ENCODE peak calls at places on chromosomes 1 and 21, in ten cellular contexts. One of them, this sample, is unnamed. For H3K4me1 and H3K9me3, the result is how much of the 10 kb centered on the place peaks cover.

GRCh38 chr1:231796141-231796540 is 169.6 kb downstream of the DISC1 start:
- DNase-seq in cardiac muscle cell: no peak
- DNase-seq in CD4-positive, alpha-beta memory T cell: no peak
- DNase-seq in effector memory CD4-positive, alpha-beta T cell: no peak
- DNase-seq in kidney: no peak
- DNase-seq in stomach: no peak
- DNase-seq in Panc1: no peak
- DNase-seq in IMR-90: no peak
- DNase-seq in psoas muscle: no peak
- DNase-seq in fibroblast of lung: no peak
- DNase-seq in this sample: no peak

GRCh38 chr1:219580019-219580676 is 32.8 kb downstream of the ZC3H11B start:
- DNase-seq in cardiac muscle cell: no peak
- DNase-seq in CD4-positive, alpha-beta memory T cell: no peak
- DNase-seq in effector memory CD4-positive, alpha-beta T cell: no peak
- DNase-seq in kidney: no peak
- DNase-seq in stomach: no peak
- DNase-seq in Panc1: no peak
- DNase-seq in IMR-90: peak
- DNase-seq in psoas muscle: no peak
- DNase-seq in fibroblast of lung: peak
- DNase-seq in this sample: no peak

GRCh38 chr1:185719021-185719420 is 15.2 kb upstream of the HMCN1 start:
- DNase-seq in cardiac muscle cell: peak
- DNase-seq in CD4-positive, alpha-beta memory T cell: no peak
- DNase-seq in effector memory CD4-positive, alpha-beta T cell: no peak
- DNase-seq in kidney: no peak
- DNase-seq in stomach: no peak
- DNase-seq in Panc1: no peak
- DNase-seq in IMR-90: peak
- DNase-seq in psoas muscle: peak
- DNase-seq in fibroblast of lung: peak
- DNase-seq in this sample: no peak

GRCh38 chr1:171805395-171806115 is 24.1 kb downstream of the METTL13 start:
- DNase-seq in cardiac muscle cell: no peak
- DNase-seq in CD4-positive, alpha-beta memory T cell: no peak
- DNase-seq in effector memory CD4-positive, alpha-beta T cell: no peak
- DNase-seq in kidney: no peak
- DNase-seq in stomach: no peak
- DNase-seq in Panc1: no peak
- DNase-seq in IMR-90: no peak
- DNase-seq in psoas muscle: no peak
- DNase-seq in fibroblast of lung: no peak
- DNase-seq in this sample: no peak

GRCh38 chr1:227306689-227307088 is 11.6 kb downstream of the CDC42BPA start:
- DNase-seq in cardiac muscle cell: no peak
- DNase-seq in CD4-positive, alpha-beta memory T cell: no peak
- DNase-seq in effector memory CD4-positive, alpha-beta T cell: no peak
- DNase-seq in kidney: no peak
- DNase-seq in stomach: no peak
- DNase-seq in Panc1: no peak
- DNase-seq in IMR-90: no peak
- DNase-seq in psoas muscle: no peak
- DNase-seq in fibroblast of lung: no peak
- DNase-seq in this sample: no peak

GRCh38 chr21:35325953-35326352 is 276.9 kb upstream of the RUNX1 start:
- DNase-seq in cardiac muscle cell: no peak
- DNase-seq in CD4-positive, alpha-beta memory T cell: no peak
- DNase-seq in effector memory CD4-positive, alpha-beta T cell: no peak
- DNase-seq in kidney: no peak
- DNase-seq in stomach: no peak
- DNase-seq in Panc1: no peak
- DNase-seq in IMR-90: no peak
- DNase-seq in psoas muscle: no peak
- DNase-seq in fibroblast of lung: no peak
- DNase-seq in this sample: no peak

GRCh38 chr1:25198731-25199231 is 33.5 kb downstream of the SYF2 start:
- DNase-seq in cardiac muscle cell: peak
- DNase-seq in CD4-positive, alpha-beta memory T cell: no peak
- DNase-seq in effector memory CD4-positive, alpha-beta T cell: no peak
- DNase-seq in kidney: no peak
- DNase-seq in stomach: peak
- DNase-seq in Panc1: no peak
- DNase-seq in IMR-90: no peak
- DNase-seq in psoas muscle: no peak
- DNase-seq in fibroblast of lung: no peak
- DNase-seq in this sample: no peak

GRCh38 chr1:22787636-22788035 is 77.0 kb downstream of the EPHB2 start:
- DNase-seq in cardiac muscle cell: no peak
- DNase-seq in CD4-positive, alpha-beta memory T cell: no peak
- DNase-seq in effector memory CD4-positive, alpha-beta T cell: no peak
- DNase-seq in kidney: no peak
- DNase-seq in stomach: no peak
- DNase-seq in Panc1: no peak
- DNase-seq in IMR-90: no peak
- DNase-seq in psoas muscle: no peak
- DNase-seq in fibroblast of lung: no peak
- DNase-seq in this sample: no peak

GRCh38 chr1:161200992-161201827 is 957 bp upstream of the NDUFS2 start:
- DNase-seq in cardiac muscle cell: no peak
- DNase-seq in CD4-positive, alpha-beta memory T cell: no peak
- DNase-seq in effector memory CD4-positive, alpha-beta T cell: no peak
- DNase-seq in kidney: peak
- DNase-seq in stomach: peak
- DNase-seq in Panc1: no peak
- DNase-seq in IMR-90: peak
- DNase-seq in psoas muscle: peak
- DNase-seq in fibroblast of lung: peak
- DNase-seq in this sample: no peak
- H3K4me1 ChIP-seq in cardiac muscle cell: under half
- H3K4me1 ChIP-seq in CD4-positive, alpha-beta memory T cell: half or more
- H3K4me1 ChIP-seq in effector memory CD4-positive, alpha-beta T cell: under half
- H3K4me1 ChIP-seq in kidney: under half
- H3K4me1 ChIP-seq in stomach: half or more
- H3K4me1 ChIP-seq in Panc1: under half
- H3K4me1 ChIP-seq in IMR-90: under half
- H3K4me1 ChIP-seq in psoas muscle: under half
- H3K4me1 ChIP-seq in fibroblast of lung: under half
- H3K4me1 ChIP-seq in this sample: half or more

DNA sequence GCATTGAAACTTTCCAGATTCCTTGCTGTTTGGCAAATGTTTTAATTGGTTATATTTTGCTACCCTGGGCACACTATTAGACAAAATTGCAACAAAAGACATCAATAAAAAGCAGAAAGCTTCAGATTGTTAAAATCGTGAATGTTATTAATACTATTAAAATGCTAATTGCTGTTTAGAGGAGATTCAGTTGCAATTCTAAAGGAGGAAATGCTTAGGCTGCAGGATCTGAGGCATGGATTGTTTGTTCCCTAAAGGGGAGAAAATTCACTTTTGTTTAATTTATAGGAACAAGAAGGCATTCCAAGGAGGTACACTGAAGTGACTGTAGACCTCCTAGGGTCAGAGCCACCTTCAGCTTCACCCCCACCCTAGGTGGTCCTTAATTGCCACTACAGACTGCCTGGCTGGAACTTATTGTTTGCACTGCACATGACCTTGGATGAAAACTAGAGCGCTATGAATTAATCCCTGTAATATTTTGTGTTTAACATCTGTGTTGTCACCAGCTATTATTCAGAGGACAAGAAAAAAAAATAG is 1266.9 kb upstream of the ADGRL2 start:
- DNase-seq in cardiac muscle cell: no peak
- DNase-seq in CD4-positive, alpha-beta memory T cell: no peak
- DNase-seq in effector memory CD4-positive, alpha-beta T cell: no peak
- DNase-seq in kidney: no peak
- DNase-seq in stomach: no peak
- DNase-seq in Panc1: no peak
- DNase-seq in IMR-90: no peak
- DNase-seq in psoas muscle: no peak
- DNase-seq in fibroblast of lung: no peak
- DNase-seq in this sample: no peak
- H3K4me3 ChIP-seq in cardiac muscle cell: no peak
- H3K4me3 ChIP-seq in CD4-positive, alpha-beta memory T cell: no peak
- H3K4me3 ChIP-seq in effector memory CD4-positive, alpha-beta T cell: no peak
- H3K4me3 ChIP-seq in kidney: peak
- H3K4me3 ChIP-seq in stomach: no peak
- H3K4me3 ChIP-seq in Panc1: no peak
- H3K4me3 ChIP-seq in IMR-90: no peak
- H3K4me3 ChIP-seq in psoas muscle: no peak
- H3K4me3 ChIP-seq in fibroblast of lung: no peak
- H3K4me3 ChIP-seq in this sample: no peak

GRCh38 chr21:10430007-10430406 is 91.4 kb upstream of the TPTE start:
- DNase-seq in cardiac muscle cell: no peak
- DNase-seq in CD4-positive, alpha-beta memory T cell: no peak
- DNase-seq in effector memory CD4-positive, alpha-beta T cell: no peak
- DNase-seq in kidney: no peak
- DNase-seq in stomach: no peak
- DNase-seq in Panc1: no peak
- DNase-seq in IMR-90: no peak
- DNase-seq in psoas muscle: no peak
- DNase-seq in fibroblast of lung: no peak
- DNase-seq in this sample: no peak
- H3K9me3 ChIP-seq in cardiac muscle cell: under half
- H3K9me3 ChIP-seq in CD4-positive, alpha-beta memory T cell: under half
- H3K9me3 ChIP-seq in effector memory CD4-positive, alpha-beta T cell: under half
- H3K9me3 ChIP-seq in kidney: under half
- H3K9me3 ChIP-seq in stomach: under half
- H3K9me3 ChIP-seq in Panc1: under half
- H3K9me3 ChIP-seq in IMR-90: under half
- H3K9me3 ChIP-seq in psoas muscle: under half
- H3K9me3 ChIP-seq in fibroblast of lung: under half
- H3K9me3 ChIP-seq in this sample: under half

DNA sequence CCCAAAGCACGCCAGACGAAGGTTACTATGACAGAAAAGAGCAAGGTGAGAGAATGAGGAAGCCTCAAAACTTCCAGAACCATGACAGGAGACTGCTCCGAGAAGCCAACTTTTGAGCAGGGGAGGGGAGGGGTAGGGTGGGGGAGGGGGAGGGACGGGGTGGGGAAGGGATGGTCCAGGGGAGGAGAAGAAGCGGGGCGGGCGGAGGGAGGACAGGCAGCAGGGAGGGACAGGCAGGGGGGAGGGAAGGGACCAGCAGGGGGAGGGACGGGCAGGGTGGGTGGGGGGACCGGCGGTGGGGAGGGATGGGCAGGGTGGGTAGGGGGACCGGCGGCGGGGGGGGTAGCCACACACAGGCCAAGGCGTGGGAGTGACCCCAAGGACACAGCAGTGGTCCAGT is 2.0 kb downstream of the INTS11 start:
- DNase-seq in cardiac muscle cell: no peak
- DNase-seq in CD4-positive, alpha-beta memory T cell: no peak
- DNase-seq in effector memory CD4-positive, alpha-beta T cell: no peak
- DNase-seq in kidney: no peak
- DNase-seq in stomach: no peak
- DNase-seq in Panc1: no peak
- DNase-seq in IMR-90: no peak
- DNase-seq in psoas muscle: no peak
- DNase-seq in fibroblast of lung: no peak
- DNase-seq in this sample: no peak
- H3K4me1 ChIP-seq in cardiac muscle cell: under half
- H3K4me1 ChIP-seq in CD4-positive, alpha-beta memory T cell: under half
- H3K4me1 ChIP-seq in effector memory CD4-positive, alpha-beta T cell: under half
- H3K4me1 ChIP-seq in kidney: under half
- H3K4me1 ChIP-seq in stomach: half or more
- H3K4me1 ChIP-seq in Panc1: under half
- H3K4me1 ChIP-seq in IMR-90: under half
- H3K4me1 ChIP-seq in psoas muscle: half or more
- H3K4me1 ChIP-seq in fibroblast of lung: under half
- H3K4me1 ChIP-seq in this sample: under half

DNA sequence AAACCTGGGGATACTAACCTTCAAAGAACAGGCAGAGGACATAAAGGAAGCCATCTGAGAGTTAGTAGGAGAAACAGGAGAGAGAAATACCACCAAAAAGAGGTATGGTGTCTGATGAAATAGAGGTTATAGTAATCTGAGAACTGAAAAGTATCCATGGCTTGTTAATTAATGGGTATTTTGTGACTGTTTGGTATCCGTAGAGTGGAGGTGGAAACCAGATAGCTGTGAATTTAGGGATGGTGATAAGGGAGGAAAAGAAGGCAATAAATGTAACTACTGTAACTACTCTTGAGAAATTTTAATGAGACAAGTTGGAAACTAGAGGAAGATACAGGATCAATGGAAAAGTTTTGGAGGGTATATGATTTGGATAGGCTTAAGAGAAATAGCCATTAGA is 27.5 kb downstream of the PRKAA2 start:
- DNase-seq in cardiac muscle cell: no peak
- DNase-seq in CD4-positive, alpha-beta memory T cell: no peak
- DNase-seq in effector memory CD4-positive, alpha-beta T cell: no peak
- DNase-seq in kidney: no peak
- DNase-seq in stomach: no peak
- DNase-seq in Panc1: no peak
- DNase-seq in IMR-90: no peak
- DNase-seq in psoas muscle: no peak
- DNase-seq in fibroblast of lung: no peak
- DNase-seq in this sample: no peak
- H3K4me3 ChIP-seq in cardiac muscle cell: no peak
- H3K4me3 ChIP-seq in CD4-positive, alpha-beta memory T cell: no peak
- H3K4me3 ChIP-seq in effector memory CD4-positive, alpha-beta T cell: no peak
- H3K4me3 ChIP-seq in kidney: no peak
- H3K4me3 ChIP-seq in stomach: no peak
- H3K4me3 ChIP-seq in Panc1: no peak
- H3K4me3 ChIP-seq in IMR-90: no peak
- H3K4me3 ChIP-seq in psoas muscle: no peak
- H3K4me3 ChIP-seq in fibroblast of lung: no peak
- H3K4me3 ChIP-seq in this sample: no peak

This sample was measured in upper lobe of right lung.